ENCODE peak calls at places on chromosome 17, in five cellular contexts. V is neural progenitor cell, F is Karpas-422, Z is cardiac muscle cell, N is left lung. C is an unnamed sample.

GRCh38 chr17:61813211-61813610 is 50.1 kb downstream of the BRIP1 start:
- DNase-seq in Z (no peak), N (no peak), F (no peak), V (no peak), C (no peak)

GRCh38 chr17:50935201-50936124 is 69.3 kb upstream of the TOB1 start:
- DNase-seq in F (no peak), N (peak), V (no peak), Z (no peak), C (no peak)

GRCh38 chr17:78484300-78485159 is 92.7 kb downstream of the DNAH17 start:
- DNase-seq in F (no peak), V (peak), Z (peak), N (peak), C (peak)

GRCh38 chr17:7034955-7035590 is 742 bp upstream of the SLC16A13 start:
- DNase-seq in F (peak), Z (no peak), N (no peak), V (no peak), C (no peak)

GRCh38 chr17:48915459-48916282 is 7.5 kb downstream of the UBE2Z start:
- DNase-seq in V (no peak), N (no peak), F (peak), Z (peak), C (no peak)

GRCh38 chr17:69857412-69857835 is 217.6 kb upstream of the KCNJ16 start:
- DNase-seq in F (no peak), Z (peak), N (no peak), V (no peak), C (no peak)

GRCh38 chr17:28078443-28079229 is 36.2 kb downstream of the NLK start:
- DNase-seq in Z (peak), N (no peak), V (no peak), F (no peak), C (no peak)

GRCh38 chr17:72761431-72761830 is 331.1 kb downstream of the SLC39A11 start:
- DNase-seq in N (no peak), F (no peak), V (no peak), Z (no peak), C (no peak)

GRCh38 chr17:59108400-59109102 is 1.9 kb upstream of the TRIM37 start:
- DNase-seq in V (peak), F (no peak), Z (no peak), N (no peak), C (no peak)

GRCh38 chr17:34771891-34772290 is 189.4 kb downstream of the CCT6B start:
- DNase-seq in N (no peak), F (no peak), Z (no peak), V (no peak), C (no peak)

GRCh38 chr17:17526369-17526768 is 30.2 kb upstream of the RASD1 start:
- DNase-seq in Z (no peak), F (no peak), V (no peak), N (peak), C (no peak)

GRCh38 chr17:36030949-36031348 is 13.2 kb upstream of the CCL23 start:
- DNase-seq in N (no peak), V (no peak), F (peak), Z (no peak), C (no peak)

GRCh38 chr17:8375738-8376259 is 705 bp downstream of the KRABD2 start:
- DNase-seq in F (peak), Z (no peak), V (peak), N (no peak), C (no peak)

GRCh38 chr17:29778936-29779811 is 150.9 kb downstream of the SSH2 start:
- DNase-seq in N (no peak), V (peak), Z (peak), F (peak), C (peak)

GRCh38 chr17:47413872-47414271 is 90.1 kb downstream of the EFCAB13 start:
- DNase-seq in F (no peak), Z (no peak), V (no peak), N (no peak), C (no peak)

GRCh38 chr17:31078290-31078689 is 16.5 kb upstream of the NF1 start:
- DNase-seq in F (no peak), V (no peak), N (no peak), Z (no peak), C (no peak)

GRCh38 chr17:78919816-78920516 is 5.2 kb downstream of the TIMP2 start:
- DNase-seq in F (no peak), Z (no peak), V (no peak), N (peak), C (no peak)

GRCh38 chr17:17994271-17994670 is 21.6 kb downstream of the DRC3 start:
- DNase-seq in V (peak), F (peak), N (no peak), Z (peak), C (no peak)

GRCh38 chr17:75475144-75475835 is 18.9 kb downstream of the TMEM94 start:
- DNase-seq in V (no peak), F (no peak), Z (no peak), N (peak), C (no peak)

GRCh38 chr17:61551255-61551742 is 39.7 kb downstream of the NACA2 start:
- DNase-seq in N (no peak), F (peak), Z (peak), V (peak), C (peak)

GRCh38 chr17:27535178-27535928 is 79.1 kb downstream of the KSR1 start:
- DNase-seq in V (no peak), Z (no peak), N (no peak), F (no peak), C (no peak)

GRCh38 chr17:50356418-50356817 is 10.5 kb downstream of the XYLT2 start:
- DNase-seq in V (no peak), F (no peak), Z (no peak), N (peak), C (no peak)

GRCh38 chr17:80446645-80447405 is 29.6 kb downstream of the NPTX1 start:
- DNase-seq in V (no peak), Z (no peak), F (no peak), N (no peak), C (no peak)

GRCh38 chr17:73430848-73431247 is 119.0 kb upstream of the CDC42EP4 start:
- DNase-seq in Z (peak), F (peak), V (no peak), N (no peak), C (no peak)

GRCh38 chr17:4502466-4503154 is 3.9 kb downstream of the SPNS2 start:
- DNase-seq in V (no peak), Z (no peak), N (no peak), F (no peak), C (no peak)

GRCh38 chr17:4503283-4504005 is 4.8 kb downstream of the SPNS2 start:
- DNase-seq in Z (no peak), N (no peak), V (no peak), F (no peak), C (no peak)

GRCh38 chr17:4500188-4500565 is 1.5 kb downstream of the SPNS2 start:
- DNase-seq in F (no peak), V (no peak), Z (no peak), N (no peak), C (no peak)

GRCh38 chr17:4499431-4500187 is 928 bp downstream of the SPNS2 start:
- DNase-seq in V (peak), F (no peak), N (peak), Z (no peak), C (peak)

GRCh38 chr17:4501295-4501949 is 2.7 kb downstream of the SPNS2 start:
- DNase-seq in F (no peak), Z (no peak), V (no peak), N (no peak), C (no peak)
- H3K4me3 ChIP-seq in F (no peak), Z (no peak), V (no peak), N (peak), C (no peak)

DNA sequence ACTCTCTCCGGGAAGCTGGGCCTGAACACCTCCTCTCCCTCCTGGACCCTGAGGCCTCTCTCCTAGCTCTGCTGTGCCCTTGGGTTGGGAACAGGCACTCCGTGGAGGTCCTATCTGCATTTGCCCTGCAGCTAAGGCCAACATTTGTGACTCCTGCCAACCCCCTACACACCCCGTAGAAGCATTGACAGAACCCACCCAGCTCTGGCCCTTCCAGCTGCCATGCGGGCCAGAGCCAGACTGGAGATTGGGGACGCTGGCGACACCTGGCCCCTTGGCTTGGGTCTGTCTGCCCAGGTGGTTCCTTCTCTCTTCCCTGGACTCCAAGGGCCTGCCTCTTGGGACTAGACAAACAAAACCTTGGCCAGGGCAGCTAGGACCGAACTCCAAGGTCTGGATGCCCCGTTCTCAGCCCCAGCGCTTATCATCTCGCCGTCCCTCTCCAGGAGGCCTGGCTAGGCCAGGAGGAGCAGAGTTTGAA is 644 bp upstream of the RHBDF2 start:
- DNase-seq in F (no peak), Z (no peak), N (no peak), V (no peak), C (no peak)
- H3K4me3 ChIP-seq in F (peak), Z (peak), N (peak), V (peak), C (peak)

GRCh38 chr17:40330850-40331470 is 22.0 kb downstream of the RARA start:
- DNase-seq in Z (no peak), N (peak), F (no peak), V (no peak), C (no peak)
- H3K4me3 ChIP-seq in Z (no peak), N (peak), F (peak), V (no peak), C (no peak)

GRCh38 chr17:83119987-83120864 is 40.8 kb downstream of the METRNL start:
- DNase-seq in Z (no peak), N (peak), V (no peak), F (peak), C (no peak)
- H3K4me3 ChIP-seq in Z (no peak), N (no peak), V (peak), F (peak), C (no peak)